ENCODE peak calls at places on chromosomes 6 and 20, in nine cellular contexts. M is natural killer cell treated with Interleukin-12 subunit alpha and Interleukin-12 subunit beta and Interleukin-15 and Interleukin-18, amount 100 ng/mL, for 72 hours; L is activated B cell treated with CpG ODN at 0.5 μM for 24 hours; G is hepatocyte; E is CD4-positive, alpha-beta memory T cell; K is HFF-Myc; C is activated CD8-positive, alpha-beta memory T cell treated with anti-CD3 and anti-CD28 coated beads, Interleukin-2, amount 50 U/mL, for 4 hours; N is MV-4-11; W is GM23248. U is an unnamed sample.

GRCh38 chr20:17172826-17173420 is 53.9 kb upstream of the PCSK2 start:
- DNase-seq in L (no peak), G (no peak), M (no peak), K (no peak), W (peak; percentile 1), E (no peak), N (no peak), C (no peak), U (no peak)

GRCh38 chr6:39053854-39054576 is 5.4 kb downstream of the GLP1R start:
- DNase-seq in K (no peak), L (no peak), E (no peak), W (no peak), N (no peak), G (no peak), M (no peak), C (no peak), U (no peak)

GRCh38 chr20:37994512-37994911 is 38.7 kb downstream of the TTI1 start:
- DNase-seq in G (peak; percentile 69), L (no peak), W (peak; percentile 18), C (no peak), E (no peak), N (no peak), K (no peak), M (no peak), U (no peak)

GRCh38 chr20:13670160-13670559 is 31.4 kb upstream of the TASP1 start:
- DNase-seq in L (no peak), N (no peak), C (no peak), K (no peak), E (no peak), G (no peak), M (no peak), W (no peak), U (no peak)

GRCh38 chr20:58549231-58549630 is 34.0 kb upstream of the APCDD1L start:
- DNase-seq in M (no peak), W (no peak), K (no peak), N (no peak), C (no peak), E (no peak), L (no peak), G (no peak), U (no peak)

GRCh38 chr6:152948150-152948768 is 34.6 kb downstream of the FBXO5 start:
- DNase-seq in K (peak; percentile 22), M (no peak), L (no peak), N (peak; percentile 36), C (no peak), E (no peak), G (peak; percentile 55), W (peak; percentile 68), U (no peak)

GRCh38 chr6:89411269-89412070 is 603 bp downstream of the RRAGD start:
- DNase-seq in N (no peak), W (peak; percentile 54), G (peak; percentile 54), K (no peak), E (no peak), C (peak; percentile 28), M (no peak), L (peak; percentile 46), U (peak; percentile 15)

GRCh38 chr6:159169193-159169555 is at the start of gene FNDC1:
- DNase-seq in L (peak; percentile 74), N (no peak), K (no peak), G (peak; percentile 84), M (no peak), W (peak; percentile 67), E (no peak), C (no peak), U (peak; percentile 60)

GRCh38 chr20:25402583-25402982 is 4.9 kb upstream of the GINS1 start:
- DNase-seq in N (no peak), W (no peak), G (no peak), M (no peak), K (no peak), C (no peak), L (no peak), E (no peak), U (no peak)

GRCh38 chr20:420721-421574 is 12.8 kb downstream of the RBCK1 start:
- DNase-seq in K (no peak), C (no peak), M (no peak), E (no peak), N (no peak), L (no peak), W (peak; percentile 40), G (no peak), U (no peak)

GRCh38 chr6:42292002-42292735 is 74.5 kb upstream of the MRPS10 start:
- DNase-seq in E (no peak), G (no peak), M (no peak), C (no peak), K (peak; percentile 45), W (peak; percentile 89), N (peak; percentile 18), L (no peak), U (no peak)

GRCh38 chr6:109978174-109979032 is at the start of gene GPR6:
- DNase-seq in K (peak; percentile 12), M (peak; percentile 70), E (no peak), L (peak; percentile 29), G (peak; percentile 90), C (peak; percentile 21), N (peak; percentile 11), W (peak; percentile 64), U (no peak)

GRCh38 chr20:21424846-21425245 is 27.5 kb upstream of the NKX2-4 start:
- DNase-seq in G (no peak), W (no peak), M (no peak), C (no peak), L (no peak), K (no peak), E (no peak), N (no peak), U (no peak)

GRCh38 chr6:6834356-6835342 is 246.1 kb downstream of the LY86 start:
- DNase-seq in L (no peak), K (no peak), C (no peak), W (no peak), G (no peak), M (no peak), E (no peak), N (no peak), U (no peak)

GRCh38 chr6:129586815-129587214 is 123.2 kb downstream of the ARHGAP18 start:
- DNase-seq in L (no peak), E (no peak), K (no peak), G (no peak), W (no peak), N (no peak), C (no peak), M (no peak), U (no peak)

U was measured in T-helper 9 cell.